ENCODE peak calls at places on chromosomes 3 and 15, in six cellular contexts. P is BE2C; G is astrocyte; R is CD8-positive, alpha-beta T cell; Y is ovary; Q is heart right ventricle. Z is an unnamed sample.
A peak's percentile ranks its signal among the peaks of the same experiment; 100 is the strongest.

GRCh38 chr3:21447471-21448205 is 303.4 kb downstream of the ZNF385D start:
- DNase-seq in P (no peak), G (peak; percentile 85), R (no peak), Y (no peak), Q (no peak), Z (no peak)

GRCh38 chr3:37417297-37418082 is 243.1 kb upstream of the LRRFIP2 start:
- DNase-seq in P (no peak), G (no peak), R (no peak), Y (no peak), Q (no peak), Z (no peak)

GRCh38 chr3:9704343-9705322 is 1.0 kb downstream of the CPNE9 start:
- DNase-seq in P (peak; percentile 76), G (no peak), R (no peak), Y (no peak), Q (no peak), Z (no peak)

GRCh38 chr15:74889390-74889881 is 406 bp upstream of the MPI start:
- DNase-seq in P (no peak), G (peak; percentile 42), R (no peak), Y (peak; percentile 30), Q (peak; percentile 40), Z (no peak)

GRCh38 chr3:197495059-197495455 is 60.7 kb downstream of the BDH1 start:
- DNase-seq in P (no peak), G (no peak), R (no peak), Y (no peak), Q (no peak), Z (peak; percentile 70)

GRCh38 chr3:124014366-124014942 is 22.5 kb upstream of the ROPN1 start:
- DNase-seq in P (no peak), G (peak; percentile 30), R (no peak), Y (peak; percentile 12), Q (no peak), Z (no peak)

GRCh38 chr3:145191543-145191942 is 969.4 kb downstream of the PLOD2 start:
- DNase-seq in P (peak; percentile 26), G (peak; percentile 23), R (no peak), Y (no peak), Q (no peak), Z (no peak)

GRCh38 chr15:51004103-51004536 is 90.6 kb downstream of the TNFAIP8L3 start:
- DNase-seq in P (no peak), G (peak; percentile 18), R (no peak), Y (no peak), Q (no peak), Z (no peak)

GRCh38 chr3:16697437-16698258 is 92.4 kb upstream of the DAZL start:
- DNase-seq in P (no peak), G (no peak), R (no peak), Y (no peak), Q (no peak), Z (peak; percentile 21)

GRCh38 chr3:67559029-67559605 is 95.3 kb downstream of the SUCLG2 start:
- DNase-seq in P (no peak), G (no peak), R (no peak), Y (no peak), Q (no peak), Z (peak; percentile 8)

GRCh38 chr3:67561995-67562394 is 92.4 kb downstream of the SUCLG2 start:
- DNase-seq in P (no peak), G (no peak), R (no peak), Y (no peak), Q (no peak), Z (no peak)

GRCh38 chr3:67564008-67564407 is 90.4 kb downstream of the SUCLG2 start:
- DNase-seq in P (no peak), G (no peak), R (no peak), Y (no peak), Q (no peak), Z (no peak)

GRCh38 chr3:67558429-67558828 is 96.0 kb downstream of the SUCLG2 start:
- DNase-seq in P (no peak), G (peak; percentile 6), R (no peak), Y (peak; percentile 21), Q (no peak), Z (no peak)
- TF ChIP-seq CTCF in P (no peak), G (no peak), R (no peak), Y (no peak), Q (no peak), Z (no peak)

DNA sequence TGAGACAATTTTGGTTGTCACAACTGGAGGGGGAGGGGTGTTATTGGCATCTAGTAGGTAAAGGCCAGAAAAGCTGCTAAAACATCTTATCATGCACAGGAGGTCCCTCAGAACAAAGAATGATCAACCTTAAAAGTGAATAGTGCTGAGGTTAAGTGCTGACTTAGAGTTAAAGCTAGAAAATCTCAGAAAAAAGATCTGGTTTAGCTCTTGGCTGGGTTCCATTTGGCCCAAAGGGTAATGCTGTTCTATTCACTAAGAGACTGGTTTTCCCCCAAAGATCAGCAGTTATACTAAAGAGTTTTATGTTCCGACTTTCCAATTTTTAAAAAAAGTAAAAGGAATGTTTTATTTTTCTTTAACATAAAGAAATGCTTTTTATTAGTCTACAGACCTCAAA is 15.6 kb downstream of the DCBLD2 start:
- DNase-seq in P (peak; percentile 34), G (no peak), R (no peak), Y (no peak), Q (no peak), Z (no peak)
- H3K4me3 ChIP-seq in P (no peak overlapping the region), G (peak overlapping the region; percentile 31), R (no peak overlapping the region), Y (no peak overlapping the region), Q (no peak overlapping the region), Z (no peak overlapping the region)

GRCh38 chr15:78872972-78873795 is 494 bp downstream of the MORF4L1 start:
- DNase-seq in P (peak; percentile 96), G (peak; percentile 79), R (peak; percentile 89), Y (peak; percentile 68), Q (peak; percentile 86), Z (peak; percentile 96)
- TF ChIP-seq CTCF in P (peak; percentile 63), G (peak; percentile 21), R (peak; percentile 28), Y (no peak), Q (peak; percentile 51), Z (peak; percentile 48)

GRCh38 chr3:195106418-195106906 is 164.5 kb downstream of the XXYLT1 start:
- DNase-seq in P (peak; percentile 79), G (peak; percentile 33), R (peak; percentile 85), Y (peak; percentile 53), Q (peak; percentile 80), Z (peak; percentile 69)
- H3K4me3 ChIP-seq in P (peak overlapping the region; percentile 26), G (no peak overlapping the region), R (peak overlapping the region; percentile 44), Y (no peak overlapping the region), Q (no peak overlapping the region), Z (no peak overlapping the region)

GRCh38 chr3:141050913-141051632 is at the start of gene SPSB4:
- DNase-seq in P (peak; percentile 95), G (peak; percentile 49), R (no peak), Y (no peak), Q (peak; percentile 77), Z (no peak)
- TF ChIP-seq CTCF in P (peak; percentile 45), G (no peak), R (no peak), Y (no peak), Q (peak; percentile 65), Z (no peak)

Z was measured in GM12865.